ENCODE peak calls at places on chromosome 18, in six cellular contexts. S is IMR-90, V is AG09309, T is tibial artery, X is fibroblast of pulmonary artery, C is ovary. N is an unnamed sample.

GRCh38 chr18:7847988-7848387 is 280.9 kb downstream of the PTPRM start:
- DNase-seq in S (peak; percentile 18), X (no peak), T (no peak), C (no peak), V (no peak), N (no peak)

GRCh38 chr18:70420151-70420898 is 131.5 kb downstream of the SOCS6 start:
- DNase-seq in X (peak; percentile 89), V (peak; percentile 57), S (peak; percentile 71), T (no peak), C (no peak), N (no peak)

GRCh38 chr18:37309059-37309458 is 256.5 kb downstream of the CELF4 start:
- DNase-seq in T (no peak), C (no peak), V (no peak), S (no peak), X (peak; percentile 14), N (no peak)

GRCh38 chr18:649341-649740 is 8.1 kb upstream of the TYMS start:
- DNase-seq in T (no peak), V (no peak), C (no peak), X (no peak), S (peak; percentile 56), N (no peak)

GRCh38 chr18:32684940-32685339 is 87.9 kb downstream of the KLHL14 start:
- DNase-seq in T (no peak), X (no peak), C (no peak), S (no peak), V (no peak), N (no peak)

GRCh38 chr18:72675394-72675793 is 131.3 kb upstream of the CBLN2 start:
- DNase-seq in V (no peak), X (peak; percentile 13), T (no peak), C (no peak), S (no peak), N (no peak)

GRCh38 chr18:524496-524895 is 24.0 kb upstream of the COLEC12 start:
- DNase-seq in C (no peak), S (peak; percentile 78), X (peak; percentile 79), T (no peak), V (peak; percentile 83), N (no peak)

GRCh38 chr18:28177828-28178635 is 1.1 kb upstream of the CDH2 start:
- DNase-seq in C (peak; percentile 50), V (no peak), S (peak; percentile 36), T (no peak), X (peak; percentile 51), N (peak; percentile 71)

GRCh38 chr18:63071566-63072175 is 247.9 kb downstream of the BCL2 start:
- DNase-seq in C (no peak), T (no peak), S (no peak), X (no peak), V (no peak), N (no peak)

GRCh38 chr18:70848329-70848728 is 559.5 kb downstream of the SOCS6 start:
- DNase-seq in V (no peak), C (no peak), T (no peak), S (no peak), X (no peak), N (no peak)

GRCh38 chr18:53698907-53699306 is 525.6 kb downstream of the MBD2 start:
- DNase-seq in T (no peak), C (no peak), X (peak; percentile 63), V (no peak), S (no peak), N (no peak)

GRCh38 chr18:46260879-46261143 is 156.6 kb downstream of the HAUS1 start:
- DNase-seq in X (no peak), S (peak; percentile 81), T (no peak), V (no peak), C (no peak), N (no peak)

GRCh38 chr18:60984496-60984895 is 348.7 kb upstream of the CDH20 start:
- DNase-seq in V (peak; percentile 74), T (no peak), S (peak; percentile 47), C (no peak), X (peak; percentile 71), N (no peak)

GRCh38 chr18:46095532-46095931 is 2.6 kb downstream of the ATP5F1A start:
- DNase-seq in T (no peak), X (no peak), S (no peak), V (no peak), C (no peak), N (no peak)

GRCh38 chr18:41973989-41974388 is 19.0 kb downstream of the PIK3C3 start:
- DNase-seq in X (no peak), C (no peak), S (no peak), V (no peak), T (no peak), N (no peak)

GRCh38 chr18:32552421-32553030 is 81.8 kb upstream of the GAREM1 start:
- DNase-seq in S (peak; percentile 69), C (peak; percentile 49), X (peak; percentile 81), V (peak; percentile 31), T (peak; percentile 34), N (no peak)

GRCh38 chr18:35215026-35215425 is 25.8 kb upstream of the ZNF397 start:
- DNase-seq in C (no peak), V (no peak), S (no peak), X (no peak), T (no peak), N (no peak)

GRCh38 chr18:10023853-10024638 is 110.2 kb downstream of the VAPA start:
- DNase-seq in C (no peak), V (no peak), S (no peak), X (no peak), T (no peak), N (no peak)

GRCh38 chr18:10027031-10027430 is 113.2 kb downstream of the VAPA start:
- DNase-seq in X (no peak), S (no peak), C (no peak), T (no peak), V (no peak), N (no peak)

GRCh38 chr18:10027461-10027860 is 113.6 kb downstream of the VAPA start:
- DNase-seq in V (no peak), X (no peak), T (no peak), S (no peak), C (no peak), N (no peak)

GRCh38 chr18:10022365-10022764 is 108.5 kb downstream of the VAPA start:
- DNase-seq in X (no peak), S (no peak), T (no peak), V (no peak), C (no peak), N (no peak)

GRCh38 chr18:10025756-10026290 is 112.0 kb downstream of the VAPA start:
- DNase-seq in X (no peak), V (no peak), S (no peak), T (no peak), C (no peak), N (no peak)
- H3K4me3 ChIP-seq in X (no peak overlapping the region), V (no peak overlapping the region), S (no peak overlapping the region), T (no peak overlapping the region), C (no peak overlapping the region), N (no peak overlapping the region)

GRCh38 chr18:80259610-80260009 is 12.3 kb upstream of the PARD6G start:
- DNase-seq in V (no peak), T (no peak), C (no peak), X (no peak), S (no peak), N (no peak)
- H3K4me3 ChIP-seq in V (no peak overlapping the region), T (no peak overlapping the region), C (no peak overlapping the region), X (no peak overlapping the region), S (no peak overlapping the region), N (no peak overlapping the region)

GRCh38 chr18:21458788-21459187 is 141.7 kb downstream of the ESCO1 start:
- DNase-seq in X (no peak), C (no peak), V (no peak), S (no peak), T (no peak), N (no peak)

GRCh38 chr18:21457179-21457535 is 143.3 kb downstream of the ESCO1 start:
- DNase-seq in T (no peak), S (peak; percentile 9), V (no peak), X (peak; percentile 27), C (no peak), N (no peak)

GRCh38 chr18:21456428-21457178 is 143.9 kb downstream of the ESCO1 start:
- DNase-seq in C (no peak), X (no peak), S (no peak), T (no peak), V (no peak), N (no peak)

GRCh38 chr18:21459706-21460286 is 140.7 kb downstream of the ESCO1 start:
- DNase-seq in X (no peak), C (no peak), T (no peak), S (no peak), V (no peak), N (no peak)

DNA sequence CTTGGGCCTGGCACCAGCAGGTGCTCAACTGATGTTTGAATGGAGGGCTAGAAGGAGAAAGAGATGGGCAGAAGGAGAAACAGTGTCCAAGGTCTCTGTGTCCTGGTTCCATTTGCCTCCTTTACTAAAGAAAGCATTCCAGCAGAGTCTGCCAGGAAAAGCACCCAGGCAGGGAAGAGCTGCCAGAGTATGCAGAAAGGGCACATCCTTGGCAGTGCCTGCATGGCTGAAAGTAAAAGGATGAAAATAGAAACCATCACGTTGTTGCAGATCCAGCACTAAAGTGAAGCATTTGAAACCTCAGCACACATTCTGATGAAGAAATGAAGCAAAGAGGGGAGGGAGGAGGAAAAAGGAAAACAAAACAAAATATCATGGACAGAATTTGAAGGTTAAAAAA is 142.2 kb downstream of the ESCO1 start:
- DNase-seq in V (no peak), T (no peak), C (no peak), X (no peak), S (no peak), N (peak; percentile 40)
- H3K4me3 ChIP-seq in V (no peak overlapping the region), T (peak overlapping the region; percentile 15), C (no peak overlapping the region), X (no peak overlapping the region), S (no peak overlapping the region), N (peak overlapping the region; percentile 32)

GRCh38 chr18:67790527-67790926 is 274.0 kb upstream of the DSEL start:
- DNase-seq in S (no peak), V (no peak), T (no peak), X (no peak), C (no peak), N (no peak)

GRCh38 chr18:67788784-67789545 is 272.4 kb upstream of the DSEL start:
- DNase-seq in X (no peak), S (peak; percentile 21), V (no peak), T (no peak), C (no peak), N (no peak)

GRCh38 chr18:67783215-67783946 is 266.9 kb upstream of the DSEL start:
- DNase-seq in T (no peak), S (peak; percentile 93), X (peak; percentile 89), C (no peak), V (peak; percentile 80), N (no peak)

GRCh38 chr18:67788315-67788714 is 271.8 kb upstream of the DSEL start:
- DNase-seq in X (no peak), T (no peak), V (no peak), S (no peak), C (no peak), N (no peak)
- H3K4me3 ChIP-seq in X (no peak overlapping the region), T (no peak overlapping the region), V (no peak overlapping the region), S (no peak overlapping the region), C (no peak overlapping the region), N (no peak overlapping the region)